ENCODE peak calls at places on chromosomes 4 and X, in four cellular contexts. K, L, Z and Y are unnamed samples.

GRCh38 chr4:7210818-7211217 is 18.5 kb downstream of the SORCS2 start:
- DNase-seq in K (no peak), L (no peak), Z (peak; percentile 96), Y (no peak)

GRCh38 chrX:111652719-111653118 is 28.3 kb upstream of the ALG13 start:
- DNase-seq in K (peak; percentile 22), L (no peak), Z (no peak), Y (no peak)

GRCh38 chr4:153205757-153206156 is 1.5 kb downstream of the TRIM2 start:
- DNase-seq in K (peak; percentile 92), L (no peak), Z (peak; percentile 39), Y (no peak)

GRCh38 chr4:56146956-56147355 is 198.2 kb downstream of the CEP135 start:
- DNase-seq in K (no peak), L (no peak), Z (no peak), Y (no peak)

GRCh38 chr4:4456351-4456750 is 69.4 kb downstream of the NSG1 start:
- DNase-seq in K (no peak), L (no peak), Z (peak; percentile 6), Y (no peak)

GRCh38 chrX:140766024-140766611 is 56.6 kb downstream of the LINC00632 start:
- DNase-seq in K (peak; percentile 67), L (peak; percentile 16), Z (peak; percentile 63), Y (no peak)

GRCh38 chrX:12423346-12423745 is 285.1 kb downstream of the FRMPD4 start:
- DNase-seq in K (no peak), L (no peak), Z (no peak), Y (no peak)

GRCh38 chr4:187799735-187800134 is 195.8 kb upstream of the ZFP42 start:
- DNase-seq in K (no peak), L (no peak), Z (no peak), Y (no peak)

GRCh38 chrX:17164936-17165335 is 210.1 kb upstream of the NHS start:
- DNase-seq in K (no peak), L (no peak), Z (no peak), Y (no peak)

GRCh38 chr4:185269286-185269685 is 59.9 kb downstream of the SNX25 start:
- DNase-seq in K (no peak), L (no peak), Z (no peak), Y (no peak)

GRCh38 chr4:168831585-168831918 is 178.5 kb downstream of the CBR4 start:
- DNase-seq in K (no peak), L (no peak), Z (peak; percentile 17), Y (no peak)

GRCh38 chr4:84680956-84681355 is 98.0 kb downstream of the CDS1 start:
- DNase-seq in K (no peak), L (no peak), Z (no peak), Y (no peak)

GRCh38 chr4:60195256-60195655 is 1004.9 kb upstream of the ADGRL3 start:
- DNase-seq in K (no peak), L (no peak), Z (no peak), Y (no peak)

GRCh38 chr4:153488006-153488718 is 22.0 kb downstream of the TMEM131L start:
- DNase-seq in K (no peak), L (peak; percentile 38), Z (no peak), Y (no peak)

GRCh38 chr4:104470770-104471169 is 23.9 kb downstream of the CXXC4 start:
- DNase-seq in K (peak; percentile 24), L (no peak), Z (no peak), Y (no peak)

GRCh38 chr4:84691170-84691691 is 108.3 kb downstream of the CDS1 start:
- DNase-seq in K (no peak), L (no peak), Z (peak; percentile 94), Y (no peak)

GRCh38 chr4:152928286-152928685 is 7.8 kb upstream of the FHDC1 start:
- DNase-seq in K (no peak), L (no peak), Z (no peak), Y (no peak)

GRCh38 chrX:107503996-107504395 is 54.5 kb downstream of the FRMPD3 start:
- DNase-seq in K (no peak), L (no peak), Z (no peak), Y (no peak)

GRCh38 chr4:154478128-154478527 is 13.5 kb downstream of the DCHS2 start:
- DNase-seq in K (no peak), L (no peak), Z (no peak), Y (no peak)

GRCh38 chr4:135238940-135239339 is 1037.4 kb upstream of the PABPC4L start:
- DNase-seq in K (no peak), L (no peak), Z (no peak), Y (no peak)

GRCh38 chr4:131609039-131609438 is 1540.1 kb upstream of the PCDH10 start:
- DNase-seq in K (no peak), L (no peak), Z (no peak), Y (no peak)

GRCh38 chrX:9997524-9997923 is 30.4 kb downstream of the CLDN34 start:
- DNase-seq in K (no peak), L (no peak), Z (no peak), Y (no peak)

GRCh38 chr4:168724960-168725359 is 228.1 kb downstream of the PALLD start:
- DNase-seq in K (no peak), L (no peak), Z (peak; percentile 67), Y (no peak)

GRCh38 chr4:126386512-126386911 is 1071.8 kb downstream of the FAT4 start:
- DNase-seq in K (no peak), L (no peak), Z (no peak), Y (no peak)

GRCh38 chr4:147944264-147944663 is 212.4 kb downstream of the ARHGAP10 start:
- DNase-seq in K (no peak), L (no peak), Z (no peak), Y (no peak)
- H3K27ac ChIP-seq in K (no peak overlapping the region), L (no peak overlapping the region), Z (no peak overlapping the region), Y (no peak overlapping the region)

DNA sequence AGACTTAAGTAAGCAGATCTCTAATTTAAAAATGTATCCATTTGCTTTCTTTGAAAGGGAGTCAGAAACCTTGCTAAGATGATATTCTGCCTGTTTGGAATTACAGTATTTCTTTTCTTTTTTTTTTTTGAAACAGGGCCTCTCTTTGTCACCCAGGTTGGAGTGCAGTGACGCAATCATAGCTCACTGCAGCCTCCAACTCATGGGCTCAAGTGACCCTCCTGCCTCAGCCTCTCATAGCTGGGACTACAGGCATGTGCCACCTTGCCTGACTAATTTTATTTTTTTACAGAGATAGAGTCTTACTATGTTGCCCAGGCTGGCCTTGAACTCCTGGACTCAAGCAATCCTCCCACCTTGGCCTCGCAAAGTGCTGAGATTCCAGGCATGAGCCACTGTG is 40.0 kb downstream of the ANAPC4 start:
- DNase-seq in K (no peak), L (no peak), Z (no peak), Y (no peak)
- H3K36me3 ChIP-seq in K (peaks cover 5% of the 10 kb centered on the region), L (peaks cover 7% of the 10 kb centered on the region), Z (peaks cover 61% of the 10 kb centered on the region), Y (peaks cover 72% of the 10 kb centered on the region)

DNA sequence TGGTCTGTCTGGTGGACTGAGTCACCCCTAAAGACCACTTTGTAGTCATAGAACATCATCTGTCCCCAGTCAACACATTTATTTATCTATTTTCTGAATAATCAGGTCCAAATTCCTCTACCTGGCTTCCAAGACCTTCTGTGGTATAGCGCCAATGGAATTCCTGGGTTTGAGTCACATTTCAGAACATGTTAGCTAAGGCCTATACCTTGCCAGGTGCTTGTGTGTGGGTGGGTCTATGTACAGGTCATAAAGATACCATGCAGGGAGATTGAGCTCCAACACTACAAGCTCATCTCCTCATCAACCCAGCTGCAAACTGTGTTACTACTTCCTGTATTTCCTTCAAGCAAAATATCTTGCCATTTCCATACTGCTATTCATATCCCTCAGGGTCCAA is 113.3 kb downstream of the TRAPPC11 start:
- DNase-seq in K (no peak), L (no peak), Z (no peak), Y (no peak)
- H3K4me3 ChIP-seq in K (no peak overlapping the region), L (no peak overlapping the region), Z (no peak overlapping the region), Y (no peak overlapping the region)

DNA sequence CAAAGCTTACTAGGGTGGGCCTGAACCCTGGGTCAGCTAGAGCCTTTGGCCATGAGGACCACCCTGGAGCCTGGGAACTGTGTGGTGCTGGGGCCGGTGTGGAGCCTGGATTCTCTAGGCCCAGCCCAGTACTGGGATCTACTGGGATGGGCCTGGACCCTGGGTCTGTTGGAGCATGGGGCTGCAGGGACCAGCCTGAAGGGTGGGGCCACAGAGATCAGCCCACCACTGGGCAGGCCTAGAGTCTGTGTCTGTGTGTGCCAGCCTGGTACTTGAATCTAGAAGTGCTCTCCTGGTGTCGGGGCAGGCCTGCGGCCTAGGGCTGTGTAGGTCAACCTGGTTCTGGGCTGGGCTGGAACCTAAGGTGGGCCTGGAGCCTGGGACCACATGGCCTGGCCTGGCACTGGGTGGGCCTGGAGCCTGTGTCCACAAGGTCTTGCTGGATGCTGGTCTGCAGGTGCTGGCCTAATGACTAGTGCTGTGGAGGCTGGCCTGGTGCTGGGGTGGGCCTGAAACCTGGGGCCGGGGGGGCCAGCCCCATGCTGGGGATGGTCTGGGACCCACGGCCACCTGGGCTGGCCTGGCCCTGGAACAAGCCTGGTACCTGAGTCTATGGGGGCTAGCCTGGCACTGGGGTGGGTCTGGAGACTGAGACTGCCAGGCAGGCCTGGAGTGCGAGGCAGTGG is 21.1 kb downstream of the KANTR start:
- DNase-seq in K (no peak), L (no peak), Z (no peak), Y (no peak)
- H3K27ac ChIP-seq in K (no peak overlapping the region), L (no peak overlapping the region), Z (no peak overlapping the region), Y (peak overlapping the region; percentile 6)

GRCh38 chr4:2906218-2906617 is 57.0 kb downstream of the NOP14 start:
- DNase-seq in K (no peak), L (no peak), Z (no peak), Y (no peak)
- H3K36me3 ChIP-seq in K (peaks cover 10% of the 10 kb centered on the region), L (peaks cover 44% of the 10 kb centered on the region), Z (peaks cover 46% of the 10 kb centered on the region), Y (peaks cover 78% of the 10 kb centered on the region)